ENCODE peak calls at places on chromosomes 2 and 18, in seven cellular contexts. D, K, W, H, L, A and O are unnamed samples.
A peak's percentile ranks its signal among the peaks of the same experiment; 100 is the strongest.

GRCh38 chr18:55243255-55243654 is 284.0 kb upstream of the CCDC68 start:
- DNase-seq in D (no peak), K (no peak), W (no peak), H (no peak), L (no peak), A (no peak), O (no peak)

GRCh38 chr2:234288974-234289455 is 207.9 kb downstream of the ARL4C start:
- DNase-seq in D (no peak), K (peak; percentile 78), W (peak; percentile 27), H (peak; percentile 51), L (peak; percentile 65), A (peak; percentile 73), O (no peak)

GRCh38 chr2:54555318-54555837 is 99.3 kb downstream of the SPTBN1 start:
- DNase-seq in D (no peak), K (no peak), W (no peak), H (no peak), L (no peak), A (no peak), O (no peak)

GRCh38 chr2:30039101-30039500 is 107.7 kb upstream of the YPEL5 start:
- DNase-seq in D (no peak), K (no peak), W (no peak), H (no peak), L (no peak), A (no peak), O (no peak)

GRCh38 chr2:12592296-12592695 is 124.4 kb upstream of the TRIB2 start:
- DNase-seq in D (no peak), K (no peak), W (no peak), H (no peak), L (no peak), A (no peak), O (no peak)

GRCh38 chr2:174717273-174717672 is 47.0 kb downstream of the CHRNA1 start:
- DNase-seq in D (no peak), K (no peak), W (no peak), H (no peak), L (no peak), A (no peak), O (no peak)

GRCh38 chr2:121501070-121501469 is 29.6 kb upstream of the RNU4ATAC start:
- DNase-seq in D (no peak), K (no peak), W (no peak), H (no peak), L (no peak), A (no peak), O (no peak)

GRCh38 chr18:2657788-2658458 is 2.4 kb downstream of the SMCHD1 start:
- DNase-seq in D (no peak), K (no peak), W (no peak), H (no peak), L (no peak), A (peak; percentile 87), O (no peak)

GRCh38 chr18:56825312-56825711 is 174.2 kb downstream of the WDR7 start:
- DNase-seq in D (no peak), K (no peak), W (no peak), H (no peak), L (no peak), A (no peak), O (no peak)

GRCh38 chr18:2480536-2480935 is 90.8 kb downstream of the METTL4 start:
- DNase-seq in D (no peak), K (no peak), W (no peak), H (no peak), L (no peak), A (no peak), O (no peak)

GRCh38 chr2:66439291-66440010 is 4.5 kb downstream of the MEIS1 start:
- DNase-seq in D (no peak), K (no peak), W (peak; percentile 49), H (peak; percentile 27), L (no peak), A (no peak), O (no peak)

GRCh38 chr18:54222922-54223567 is 1.4 kb downstream of the MBD2 start:
- DNase-seq in D (no peak), K (peak; percentile 18), W (peak; percentile 14), H (no peak), L (peak; percentile 18), A (no peak), O (no peak)

GRCh38 chr18:413263-413662 is 87.2 kb downstream of the COLEC12 start:
- DNase-seq in D (no peak), K (no peak), W (no peak), H (no peak), L (no peak), A (no peak), O (no peak)

GRCh38 chr2:111117666-111118454 is 2.9 kb upstream of the BCL2L11 start:
- DNase-seq in D (peak; percentile 30), K (peak; percentile 29), W (no peak), H (peak; percentile 36), L (no peak), A (peak; percentile 41), O (no peak)

GRCh38 chr2:132941296-132942020 is 271.5 kb upstream of the LYPD1 start:
- DNase-seq in D (no peak), K (no peak), W (no peak), H (no peak), L (no peak), A (no peak), O (no peak)